ENCODE peak calls at places on chromosomes 7 and 10, in six cellular contexts. G is ovary, T is posterior cingulate gyrus, W is stomach, L is DMS153, P is MCF 10A. R is an unnamed sample.

GRCh38 chr7:78437118-78437517 is 638.5 kb downstream of the PHTF2 start:
- DNase-seq in P (peak; percentile 2), T (no peak), W (no peak), G (no peak), L (no peak), R (no peak)

GRCh38 chr7:129258649-129259389 is 34.0 kb downstream of the AHCYL2 start:
- DNase-seq in W (no peak), P (no peak), T (no peak), L (peak; percentile 5), G (no peak), R (no peak)

GRCh38 chr7:3065724-3066143 is 22.1 kb upstream of the CARD11 start:
- DNase-seq in W (peak; percentile 47), L (no peak), T (no peak), G (no peak), P (peak; percentile 46), R (no peak)

GRCh38 chr7:98836811-98837631 is 32.8 kb downstream of the TMEM130 start:
- DNase-seq in T (peak; percentile 22), P (peak; percentile 65), W (peak; percentile 45), L (peak; percentile 65), G (no peak), R (no peak)

GRCh38 chr7:127886248-127886647 is 145.0 kb downstream of the LRRC4 start:
- DNase-seq in L (no peak), T (no peak), W (no peak), G (no peak), P (no peak), R (no peak)

GRCh38 chr7:47042669-47043068 is 539.2 kb downstream of the TNS3 start:
- DNase-seq in G (no peak), T (no peak), L (no peak), W (no peak), P (no peak), R (no peak)

GRCh38 chr7:42449431-42449830 is 212.4 kb upstream of the GLI3 start:
- DNase-seq in T (no peak), G (no peak), P (no peak), W (no peak), L (no peak), R (no peak)

GRCh38 chr10:34862892-34863291 is 47.8 kb upstream of the PARD3 start:
- DNase-seq in T (no peak), L (no peak), P (no peak), G (no peak), W (peak; percentile 31), R (no peak)